ENCODE peak calls at places on chromosome 5, in seven cellular contexts. One of them, this sample, is unnamed.

GRCh38 chr5:154408806-154409205 is 37.0 kb upstream of the SAP30L start:
- DNase-seq in spleen: no peak
- DNase-seq in sigmoid colon: peak
- DNase-seq in K562: no peak
- DNase-seq in kidney: no peak
- DNase-seq in CD8-positive, alpha-beta T cell: no peak
- DNase-seq in adrenal gland: no peak
- DNase-seq in this sample: no peak

GRCh38 chr5:31328031-31328430 is 134.5 kb downstream of the CDH6 start:
- DNase-seq in sigmoid colon: no peak
- DNase-seq in K562: no peak
- DNase-seq in spleen: no peak
- DNase-seq in adrenal gland: no peak
- DNase-seq in kidney: no peak
- DNase-seq in CD8-positive, alpha-beta T cell: no peak
- DNase-seq in this sample: no peak

GRCh38 chr5:14199902-14200301 is 56.8 kb downstream of the TRIO start:
- DNase-seq in sigmoid colon: no peak
- DNase-seq in K562: no peak
- DNase-seq in kidney: peak
- DNase-seq in spleen: no peak
- DNase-seq in CD8-positive, alpha-beta T cell: no peak
- DNase-seq in adrenal gland: peak
- DNase-seq in this sample: no peak

GRCh38 chr5:154267516-154267915 is 77.0 kb downstream of the GALNT10 start:
- DNase-seq in CD8-positive, alpha-beta T cell: no peak
- DNase-seq in spleen: no peak
- DNase-seq in adrenal gland: no peak
- DNase-seq in K562: no peak
- DNase-seq in kidney: no peak
- DNase-seq in sigmoid colon: no peak
- DNase-seq in this sample: no peak

GRCh38 chr5:35237580-35238376 is 7.5 kb upstream of the PRLR start:
- DNase-seq in adrenal gland: no peak
- DNase-seq in K562: no peak
- DNase-seq in kidney: no peak
- DNase-seq in sigmoid colon: no peak
- DNase-seq in CD8-positive, alpha-beta T cell: no peak
- DNase-seq in spleen: no peak
- DNase-seq in this sample: no peak

GRCh38 chr5:73114029-73114688 is 6.2 kb upstream of the TMEM171 start:
- DNase-seq in CD8-positive, alpha-beta T cell: no peak
- DNase-seq in adrenal gland: no peak
- DNase-seq in kidney: no peak
- DNase-seq in K562: no peak
- DNase-seq in spleen: no peak
- DNase-seq in sigmoid colon: no peak
- DNase-seq in this sample: no peak

GRCh38 chr5:69492391-69493234 is at the start of gene OCLN:
- DNase-seq in spleen: peak
- DNase-seq in CD8-positive, alpha-beta T cell: no peak
- DNase-seq in K562: no peak
- DNase-seq in kidney: peak
- DNase-seq in sigmoid colon: no peak
- DNase-seq in adrenal gland: peak
- DNase-seq in this sample: no peak

GRCh38 chr5:54278031-54278830 is 32.1 kb downstream of the ARL15 start:
- DNase-seq in CD8-positive, alpha-beta T cell: no peak
- DNase-seq in spleen: no peak
- DNase-seq in K562: no peak
- DNase-seq in sigmoid colon: no peak
- DNase-seq in adrenal gland: no peak
- DNase-seq in kidney: no peak
- DNase-seq in this sample: no peak

GRCh38 chr5:13664377-13664776 is 280.1 kb downstream of the DNAH5 start:
- DNase-seq in spleen: no peak
- DNase-seq in sigmoid colon: no peak
- DNase-seq in kidney: no peak
- DNase-seq in adrenal gland: no peak
- DNase-seq in K562: no peak
- DNase-seq in CD8-positive, alpha-beta T cell: no peak
- DNase-seq in this sample: no peak

GRCh38 chr5:113038714-113039113 is 62.1 kb downstream of the DCP2 start:
- DNase-seq in CD8-positive, alpha-beta T cell: no peak
- DNase-seq in K562: no peak
- DNase-seq in sigmoid colon: no peak
- DNase-seq in spleen: no peak
- DNase-seq in adrenal gland: peak
- DNase-seq in kidney: no peak
- DNase-seq in this sample: no peak

GRCh38 chr5:132747693-132748440 is 641 bp downstream of the CCNI2 start:
- DNase-seq in K562: no peak
- DNase-seq in sigmoid colon: no peak
- DNase-seq in spleen: peak
- DNase-seq in CD8-positive, alpha-beta T cell: peak
- DNase-seq in adrenal gland: no peak
- DNase-seq in kidney: peak
- DNase-seq in this sample: no peak

GRCh38 chr5:108924457-108924961 is 176.8 kb downstream of the FER start:
- DNase-seq in K562: peak
- DNase-seq in spleen: no peak
- DNase-seq in kidney: no peak
- DNase-seq in CD8-positive, alpha-beta T cell: no peak
- DNase-seq in adrenal gland: no peak
- DNase-seq in sigmoid colon: no peak
- DNase-seq in this sample: no peak

GRCh38 chr5:127337876-127338275 is 47.3 kb downstream of the MEGF10 start:
- DNase-seq in CD8-positive, alpha-beta T cell: no peak
- DNase-seq in adrenal gland: no peak
- DNase-seq in spleen: no peak
- DNase-seq in sigmoid colon: no peak
- DNase-seq in kidney: no peak
- DNase-seq in K562: no peak
- DNase-seq in this sample: no peak

GRCh38 chr5:131417240-131417869 is 153.5 kb downstream of the CDC42SE2 start:
- DNase-seq in K562: peak
- DNase-seq in sigmoid colon: peak
- DNase-seq in spleen: peak
- DNase-seq in CD8-positive, alpha-beta T cell: peak
- DNase-seq in kidney: peak
- DNase-seq in adrenal gland: peak
- DNase-seq in this sample: no peak

GRCh38 chr5:128842241-128842640 is 123.0 kb upstream of the SLC27A6 start:
- DNase-seq in kidney: no peak
- DNase-seq in CD8-positive, alpha-beta T cell: no peak
- DNase-seq in spleen: no peak
- DNase-seq in adrenal gland: no peak
- DNase-seq in K562: no peak
- DNase-seq in sigmoid colon: no peak
- DNase-seq in this sample: no peak
- TF ChIP-seq CTCF in kidney: no peak
- TF ChIP-seq CTCF in CD8-positive, alpha-beta T cell: no peak
- TF ChIP-seq CTCF in spleen: no peak
- TF ChIP-seq CTCF in adrenal gland: no peak
- TF ChIP-seq CTCF in K562: no peak
- TF ChIP-seq CTCF in sigmoid colon: no peak
- TF ChIP-seq CTCF in this sample: no peak

DNA sequence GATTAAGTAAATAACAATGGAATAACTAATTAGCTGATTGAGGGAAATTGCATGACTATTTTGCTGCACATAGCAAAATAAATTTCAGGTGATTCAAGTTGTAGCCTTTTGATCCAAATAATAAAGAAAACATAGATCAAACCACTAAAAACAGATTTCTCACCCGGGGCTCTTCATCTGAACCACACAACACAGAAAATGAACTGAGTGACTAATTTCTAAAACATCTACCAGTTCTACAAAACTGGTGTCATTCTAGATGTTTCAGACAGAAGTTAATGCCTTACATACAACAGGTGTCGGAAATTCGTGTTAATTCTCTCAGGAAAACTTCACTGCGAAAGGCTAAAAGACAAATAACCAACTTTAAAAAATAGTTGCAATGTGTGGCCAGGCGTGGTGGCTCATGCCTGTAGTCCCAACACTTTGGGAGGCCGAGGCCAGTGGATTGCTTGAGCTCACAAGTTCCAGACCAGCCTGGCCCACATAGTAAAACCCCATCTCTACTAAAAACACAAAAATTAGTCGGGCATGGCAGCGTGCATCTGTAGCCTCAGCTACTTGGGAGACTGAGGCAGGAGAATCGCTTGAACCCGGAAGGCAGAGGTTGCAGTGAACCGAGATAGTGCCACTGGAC is 6.9 kb downstream of the PROP1 start:
- DNase-seq in CD8-positive, alpha-beta T cell: no peak
- DNase-seq in sigmoid colon: no peak
- DNase-seq in K562: no peak
- DNase-seq in kidney: no peak
- DNase-seq in spleen: no peak
- DNase-seq in adrenal gland: no peak
- DNase-seq in this sample: no peak
- H3K27ac ChIP-seq in CD8-positive, alpha-beta T cell: no peak
- H3K27ac ChIP-seq in sigmoid colon: no peak
- H3K27ac ChIP-seq in K562: no peak
- H3K27ac ChIP-seq in kidney: no peak
- H3K27ac ChIP-seq in spleen: no peak
- H3K27ac ChIP-seq in adrenal gland: no peak
- H3K27ac ChIP-seq in this sample: no peak

DNA sequence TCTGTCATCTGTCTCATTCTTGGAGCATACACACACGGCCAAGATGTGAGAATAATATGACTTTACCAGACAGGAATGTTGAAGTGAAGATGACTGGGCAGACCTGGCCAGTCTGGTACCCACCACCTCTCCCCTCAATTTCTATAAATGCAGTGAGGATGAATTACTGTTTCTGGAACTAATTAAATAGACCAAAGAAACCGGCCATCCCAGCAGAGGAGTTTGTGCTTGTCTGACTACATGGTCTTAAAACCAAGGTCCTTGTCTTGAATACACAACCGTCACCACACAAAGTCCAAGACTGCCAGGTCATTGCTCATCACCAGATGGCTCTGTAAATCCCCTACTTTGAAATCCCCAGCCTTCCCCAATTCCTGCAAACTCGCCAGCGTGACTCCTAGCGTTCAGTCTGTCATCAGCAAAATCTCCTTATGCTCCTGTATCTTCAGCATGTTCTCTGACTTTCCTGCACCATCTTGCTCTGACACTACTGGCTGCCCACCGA is 147.2 kb downstream of the PDE4D start:
- DNase-seq in sigmoid colon: peak
- DNase-seq in spleen: no peak
- DNase-seq in K562: no peak
- DNase-seq in adrenal gland: no peak
- DNase-seq in kidney: no peak
- DNase-seq in CD8-positive, alpha-beta T cell: no peak
- DNase-seq in this sample: no peak
- TF ChIP-seq CTCF in sigmoid colon: no peak
- TF ChIP-seq CTCF in spleen: no peak
- TF ChIP-seq CTCF in K562: no peak
- TF ChIP-seq CTCF in adrenal gland: no peak
- TF ChIP-seq CTCF in kidney: no peak
- TF ChIP-seq CTCF in CD8-positive, alpha-beta T cell: no peak
- TF ChIP-seq CTCF in this sample: no peak

DNA sequence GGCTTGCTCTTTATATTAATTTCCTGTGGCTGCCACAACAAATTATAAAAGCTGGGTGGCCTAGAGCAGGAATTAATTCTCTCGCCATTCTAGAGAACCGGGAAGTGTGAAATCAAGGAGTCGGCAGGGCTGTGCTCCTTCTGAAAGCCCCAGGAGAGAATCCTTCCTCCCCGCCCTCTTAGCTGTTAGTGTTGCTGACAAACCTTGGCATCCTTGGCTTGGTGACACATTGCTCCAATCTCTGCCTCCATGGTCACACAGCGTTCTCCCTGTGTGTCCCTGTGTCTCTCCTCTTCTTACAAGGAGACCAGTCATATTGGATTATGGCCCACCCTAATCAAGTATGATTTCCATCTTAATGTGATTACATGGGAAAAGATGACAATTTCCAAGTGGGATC is 55.9 kb upstream of the NEURL1B start:
- DNase-seq in sigmoid colon: no peak
- DNase-seq in kidney: no peak
- DNase-seq in adrenal gland: peak
- DNase-seq in spleen: peak
- DNase-seq in CD8-positive, alpha-beta T cell: no peak
- DNase-seq in K562: no peak
- DNase-seq in this sample: no peak
- H3K27ac ChIP-seq in sigmoid colon: peak
- H3K27ac ChIP-seq in kidney: peak
- H3K27ac ChIP-seq in adrenal gland: no peak
- H3K27ac ChIP-seq in spleen: peak
- H3K27ac ChIP-seq in CD8-positive, alpha-beta T cell: no peak
- H3K27ac ChIP-seq in K562: no peak
- H3K27ac ChIP-seq in this sample: no peak

GRCh38 chr5:134449167-134449566 is 37.5 kb upstream of the CDKN2AIPNL start:
- DNase-seq in spleen: peak
- DNase-seq in sigmoid colon: peak
- DNase-seq in CD8-positive, alpha-beta T cell: no peak
- DNase-seq in kidney: no peak
- DNase-seq in K562: no peak
- DNase-seq in adrenal gland: no peak
- DNase-seq in this sample: no peak
- TF ChIP-seq CTCF in spleen: no peak
- TF ChIP-seq CTCF in sigmoid colon: no peak
- TF ChIP-seq CTCF in CD8-positive, alpha-beta T cell: no peak
- TF ChIP-seq CTCF in kidney: no peak
- TF ChIP-seq CTCF in K562: no peak
- TF ChIP-seq CTCF in adrenal gland: no peak
- TF ChIP-seq CTCF in this sample: no peak

GRCh38 chr5:87020099-87020934 is 247.4 kb upstream of the RASA1 start:
- DNase-seq in adrenal gland: peak
- DNase-seq in spleen: peak
- DNase-seq in sigmoid colon: no peak
- DNase-seq in kidney: peak
- DNase-seq in K562: peak
- DNase-seq in CD8-positive, alpha-beta T cell: peak
- DNase-seq in this sample: no peak
- H3K27ac ChIP-seq in adrenal gland: no peak
- H3K27ac ChIP-seq in spleen: peak
- H3K27ac ChIP-seq in sigmoid colon: no peak
- H3K27ac ChIP-seq in kidney: no peak
- H3K27ac ChIP-seq in K562: no peak
- H3K27ac ChIP-seq in CD8-positive, alpha-beta T cell: no peak
- H3K27ac ChIP-seq in this sample: peak

DNA sequence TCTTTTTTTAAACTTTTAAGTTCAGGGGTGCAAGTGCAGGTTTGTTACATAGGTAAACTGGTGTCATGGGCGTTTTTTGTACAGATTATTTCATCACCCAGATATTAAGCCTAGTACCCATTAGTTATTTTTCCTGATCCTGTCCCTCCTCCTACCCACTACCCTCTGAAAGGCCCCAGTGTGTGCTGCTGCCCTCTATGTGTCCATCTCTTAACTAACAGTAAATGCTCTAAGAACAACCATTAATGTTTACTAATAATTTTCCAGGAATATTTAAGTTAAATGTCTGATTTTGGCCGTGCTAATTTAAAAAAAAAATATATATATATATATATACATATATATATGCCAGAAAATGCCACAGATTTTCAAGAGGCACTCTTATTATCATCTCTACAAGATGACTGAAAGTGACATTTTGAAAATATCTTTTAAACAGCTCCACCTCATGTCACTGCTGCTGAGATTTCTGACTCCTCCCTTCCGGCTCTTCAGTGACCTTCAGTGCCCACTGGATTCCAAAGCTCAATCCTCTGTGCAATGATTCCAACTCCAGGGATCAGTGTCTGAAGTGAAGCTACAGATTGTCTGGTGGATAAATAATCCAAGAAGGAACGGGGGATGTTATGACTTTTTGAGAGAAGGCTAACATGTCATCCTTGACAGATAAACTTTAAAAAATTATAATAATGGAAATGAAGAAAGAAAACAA is 46.7 kb upstream of the HNRNPA0 start:
- DNase-seq in adrenal gland: peak
- DNase-seq in CD8-positive, alpha-beta T cell: no peak
- DNase-seq in spleen: no peak
- DNase-seq in K562: no peak
- DNase-seq in sigmoid colon: no peak
- DNase-seq in kidney: no peak
- DNase-seq in this sample: no peak
- TF ChIP-seq CTCF in adrenal gland: no peak
- TF ChIP-seq CTCF in CD8-positive, alpha-beta T cell: no peak
- TF ChIP-seq CTCF in spleen: no peak
- TF ChIP-seq CTCF in K562: no peak
- TF ChIP-seq CTCF in sigmoid colon: no peak
- TF ChIP-seq CTCF in kidney: no peak
- TF ChIP-seq CTCF in this sample: no peak